ENCODE peak calls at places on chromosomes 1 and 21, in four cellular contexts. W is K562, N is GM12878, T is H1. M is an unnamed sample.

GRCh38 chr1:31243451-31244286 is 4.0 kb upstream of the NKAIN1 start:
- DNase-seq in W (no peak), T (no peak), N (no peak), M (no peak)

GRCh38 chr1:160460683-160461287 is 60.4 kb downstream of the VANGL2 start:
- DNase-seq in N (no peak), T (no peak), W (peak), M (no peak)

GRCh38 chr21:20946701-20947100 is 51.5 kb upstream of the NCAM2 start:
- DNase-seq in T (no peak), N (no peak), W (no peak), M (no peak)

GRCh38 chr1:185441608-185442007 is 124.6 kb upstream of the IVNS1ABP start:
- DNase-seq in T (no peak), N (no peak), W (peak), M (no peak)

GRCh38 chr1:53578358-53578757 is 119.2 kb downstream of the DMRTB1 start:
- DNase-seq in N (no peak), T (no peak), W (no peak), M (no peak)

GRCh38 chr1:164651378-164651951 is 92.5 kb downstream of the PBX1 start:
- DNase-seq in W (peak), N (no peak), T (no peak), M (peak)

GRCh38 chr1:198107041-198107440 is 49.8 kb upstream of the NEK7 start:
- DNase-seq in T (no peak), W (no peak), N (no peak), M (no peak)

GRCh38 chr1:159921700-159922498 is 3.4 kb downstream of the TAGLN2 start:
- DNase-seq in T (no peak), W (peak), N (no peak), M (no peak)

GRCh38 chr1:12001249-12001917 is 17.9 kb upstream of the MIIP start:
- DNase-seq in T (no peak), N (no peak), W (peak), M (peak)

GRCh38 chr1:1436634-1437032 is 1.1 kb downstream of the VWA1 start:
- DNase-seq in T (no peak), N (no peak), W (no peak), M (no peak)

GRCh38 chr1:52970149-52970548 is 43.1 kb downstream of the SCP2 start:
- DNase-seq in T (no peak), W (peak), N (no peak), M (no peak)

GRCh38 chr1:28553229-28553930 is 495 bp downstream of the TRNAU1AP start:
- DNase-seq in W (peak), T (no peak), N (peak), M (no peak)

GRCh38 chr1:202049129-202049528 is 38.7 kb downstream of the ELF3 start:
- DNase-seq in W (no peak), T (no peak), N (no peak), M (no peak)

DNA sequence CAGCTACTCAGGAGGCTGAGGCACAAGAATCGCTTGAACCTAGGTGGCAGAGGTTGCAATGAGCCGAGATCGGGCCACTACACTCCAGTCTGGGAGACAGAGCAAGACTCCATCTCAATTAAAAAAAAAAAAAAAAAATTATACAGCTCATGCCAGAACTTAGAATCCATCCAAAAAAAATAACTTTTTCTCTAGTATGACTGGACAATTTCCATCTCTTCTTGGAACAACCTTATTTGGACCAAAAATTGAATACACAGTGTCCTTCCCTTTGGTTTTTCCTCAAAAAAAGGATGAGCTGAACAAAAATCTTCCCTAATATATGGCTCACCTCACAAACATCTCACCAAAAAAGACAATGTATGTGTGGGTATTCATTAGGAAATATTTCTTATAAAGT is 73.7 kb downstream of the TOR3A start:
- DNase-seq in T (no peak), N (no peak), W (no peak), M (no peak)
- H3K27ac ChIP-seq in T (no peak), N (no peak), W (no peak), M (no peak)

DNA sequence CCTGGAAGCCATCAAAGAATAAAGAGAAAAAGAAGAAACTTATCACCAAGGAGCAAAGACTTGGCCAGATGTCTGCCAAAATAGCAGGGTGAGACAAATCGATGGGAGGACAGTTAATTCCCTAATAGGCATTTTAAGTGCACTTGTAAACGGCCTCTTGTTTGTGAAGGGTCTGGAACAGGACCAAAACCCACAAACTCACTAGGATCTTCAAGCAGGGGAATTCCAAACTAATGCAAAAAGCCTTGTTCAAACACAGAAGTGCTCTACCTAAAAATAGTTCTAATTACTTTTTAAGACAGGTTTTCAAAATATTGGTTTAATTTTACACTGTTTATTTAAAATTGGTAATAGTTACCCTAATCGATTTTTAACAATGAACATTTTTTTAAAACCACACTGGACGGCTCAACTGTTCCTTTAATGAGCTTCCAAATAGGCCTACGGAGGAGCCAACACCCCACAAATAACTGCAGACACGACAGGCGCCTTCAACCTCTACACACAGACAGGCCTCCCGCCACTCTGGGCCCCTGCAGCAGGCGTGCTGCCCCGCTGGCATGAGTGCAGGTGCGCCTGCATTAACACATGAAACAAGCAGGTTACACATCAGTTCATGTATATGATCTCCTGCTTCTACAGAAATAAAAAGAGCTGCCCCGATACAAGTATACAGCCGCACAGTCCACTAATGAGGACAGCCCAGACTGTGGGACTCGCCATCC is 15.8 kb downstream of the UBE2G2 start:
- DNase-seq in T (no peak), W (no peak), N (no peak), M (no peak)
- TF ChIP-seq EGR1 in T (no peak), W (no peak), N (no peak), M (no peak)

GRCh38 chr1:89763649-89763986 is 57.2 kb upstream of the LRRC8D start:
- DNase-seq in W (no peak), N (no peak), T (no peak), M (no peak)

GRCh38 chr1:89760496-89760895 is 60.3 kb upstream of the LRRC8D start:
- DNase-seq in T (no peak), N (no peak), W (peak), M (no peak)

GRCh38 chr1:89761901-89762300 is 58.9 kb upstream of the LRRC8D start:
- DNase-seq in T (no peak), N (no peak), W (no peak), M (no peak)

GRCh38 chr1:89762801-89763648 is 57.8 kb upstream of the LRRC8D start:
- DNase-seq in N (peak), T (peak), W (peak), M (peak)

DNA sequence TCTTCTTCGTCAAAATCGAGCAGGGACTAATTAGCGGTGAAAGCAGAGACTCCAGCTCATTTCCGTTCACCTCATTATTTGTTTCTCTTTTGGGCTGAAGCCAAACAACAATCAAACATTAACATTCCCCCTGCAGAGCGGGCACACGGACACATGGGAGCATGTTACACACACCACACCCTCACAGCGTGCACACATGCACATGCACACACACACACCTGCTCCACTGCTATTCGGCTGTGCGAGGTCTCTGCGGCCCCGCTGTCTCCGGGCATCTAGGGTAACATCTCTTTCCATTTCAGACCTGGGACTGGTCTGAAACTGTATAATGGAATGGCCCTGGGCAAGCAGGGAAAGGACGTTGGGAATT is 58.4 kb upstream of the LRRC8D start:
- DNase-seq in W (no peak), T (no peak), N (no peak), M (no peak)
- H2AFZ ChIP-seq in W (peak), T (peak), N (peak), M (no peak)

DNA sequence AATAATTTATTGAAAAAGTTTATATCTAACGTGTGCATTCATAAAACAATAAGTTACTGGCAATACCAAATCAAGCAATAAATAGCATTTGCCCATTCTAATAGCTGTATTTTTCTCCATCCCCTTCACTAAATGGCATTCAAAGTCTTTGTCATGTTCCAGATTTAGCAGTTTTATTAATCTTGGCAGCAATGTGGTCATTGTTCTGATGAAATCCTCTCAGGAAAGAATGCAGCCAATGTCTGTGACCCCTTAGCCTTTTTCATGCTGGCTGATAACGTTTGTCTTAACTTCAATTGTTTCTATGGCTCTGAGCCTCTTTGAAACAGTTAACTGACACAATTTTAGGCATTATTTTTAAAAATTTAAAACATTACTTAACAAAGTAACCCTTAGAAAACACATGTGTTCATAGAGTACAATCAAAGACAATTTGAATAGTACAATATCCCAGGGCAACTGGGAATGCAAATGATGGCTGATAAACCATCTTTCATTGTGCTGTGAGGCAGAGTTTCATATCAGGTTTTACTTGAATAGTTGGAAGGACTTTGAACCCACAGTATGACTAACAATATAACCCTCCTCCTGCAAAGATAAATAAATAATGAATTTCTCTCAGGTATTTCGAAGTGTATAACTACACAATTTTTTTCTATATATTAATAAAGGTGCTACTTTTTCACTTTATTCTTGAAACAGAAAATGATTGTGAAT is 217.5 kb downstream of the LRRIQ3 start:
- DNase-seq in N (no peak), W (no peak), T (no peak), M (no peak)
- H3K27ac ChIP-seq in N (no peak), W (no peak), T (no peak), M (no peak)

M was measured in HCT116.